ENCODE peak calls at places on chromosomes 7 and 10, in six cellular contexts. X is IMR-90, W is trophoblast cell, G is H9, V is H1, D is mesenchymal stem cell. A is an unnamed sample.

GRCh38 chr10:1149793-1150637 is 93.8 kb downstream of the WDR37 start:
- DNase-seq in X (peak), W (no peak), G (no peak), V (peak), D (no peak), A (no peak)

GRCh38 chr7:112149734-112150133 is 56.5 kb downstream of the DOCK4 start:
- DNase-seq in X (no peak), W (no peak), G (no peak), V (no peak), D (no peak), A (no peak)

GRCh38 chr10:93773120-93773519 is 15.4 kb downstream of the LGI1 start:
- DNase-seq in X (no peak), W (no peak), G (no peak), V (no peak), D (no peak), A (no peak)

GRCh38 chr7:29255199-29255838 is 60.7 kb downstream of the CHN2 start:
- DNase-seq in X (no peak), W (peak), G (no peak), V (no peak), D (peak), A (no peak)

GRCh38 chr10:77877461-77878344 is 48.9 kb downstream of the DLG5 start:
- DNase-seq in X (peak), W (no peak), G (peak), V (peak), D (peak), A (peak)

GRCh38 chr7:54773472-54774399 is 14.7 kb upstream of the SEC61G start:
- DNase-seq in X (peak), W (peak), G (peak), V (peak), D (peak), A (peak)

GRCh38 chr7:158695726-158696452 is 8.7 kb downstream of the NCAPG2 start:
- DNase-seq in X (peak), W (peak), G (peak), V (no peak), D (peak), A (no peak)

GRCh38 chr7:97179454-97180104 is 62.1 kb downstream of the SDHAF3 start:
- DNase-seq in X (peak), W (peak), G (peak), V (no peak), D (peak), A (peak)

GRCh38 chr10:57955076-57955475 is 312.6 kb downstream of the IPMK start:
- DNase-seq in X (peak), W (no peak), G (no peak), V (no peak), D (peak), A (no peak)

DNA sequence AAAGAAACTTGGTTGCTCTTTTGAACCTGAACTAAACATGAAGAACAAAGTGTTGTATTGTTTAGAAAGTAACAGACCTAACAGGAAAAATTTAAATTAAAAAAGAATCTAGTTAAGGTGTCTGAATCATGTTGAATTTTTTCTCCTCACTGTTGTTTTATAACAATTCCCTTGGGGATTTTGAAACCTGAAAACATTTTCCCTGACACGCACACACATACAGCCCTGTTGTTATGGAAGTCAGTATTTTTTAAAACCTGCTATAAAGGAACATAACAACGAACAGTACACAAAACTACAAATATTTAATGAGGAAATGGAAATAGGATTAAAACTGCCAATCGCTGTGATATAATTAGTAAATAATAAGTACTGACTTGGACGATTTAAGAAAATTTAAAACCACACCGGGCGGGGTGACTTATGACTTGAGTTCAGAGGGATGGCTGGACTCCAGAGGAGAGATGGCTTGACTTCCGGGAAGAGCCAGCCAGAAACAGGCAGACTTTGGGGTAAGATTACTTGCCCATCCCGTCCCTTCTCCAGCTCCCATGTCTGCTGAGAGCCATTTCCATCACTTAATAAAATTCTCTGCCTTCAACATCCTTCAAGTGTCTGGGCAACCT is 16.2 kb upstream of the SPOCK2 start:
- DNase-seq in X (no peak), W (no peak), G (no peak), V (no peak), D (no peak), A (no peak)
- H2AFZ ChIP-seq in X (no peak), W (no peak), G (no peak), V (no peak), D (no peak), A (no peak)

GRCh38 chr10:29630205-29631048 is 4.3 kb downstream of the SVIL start:
- DNase-seq in X (no peak), W (peak), G (no peak), V (no peak), D (no peak), A (no peak)
- H4K91ac ChIP-seq in X (no peak), W (no peak), G (no peak), V (peak), D (no peak), A (no peak)

GRCh38 chr7:148588168-148588890 is 2.2 kb upstream of the C7orf33 start:
- DNase-seq in X (no peak), W (no peak), G (no peak), V (no peak), D (no peak), A (no peak)

GRCh38 chr7:148589640-148590039 is 926 bp upstream of the C7orf33 start:
- DNase-seq in X (no peak), W (no peak), G (no peak), V (no peak), D (no peak), A (no peak)

GRCh38 chr7:148587076-148587475 is 3.5 kb upstream of the C7orf33 start:
- DNase-seq in X (no peak), W (no peak), G (no peak), V (no peak), D (no peak), A (no peak)

GRCh38 chr7:148590533-148590932 is at the start of gene C7orf33:
- DNase-seq in X (no peak), W (no peak), G (no peak), V (no peak), D (no peak), A (no peak)

GRCh38 chr7:148588891-148589215 is 1.7 kb upstream of the C7orf33 start:
- DNase-seq in X (no peak), W (no peak), G (no peak), V (no peak), D (no peak), A (no peak)
- H2AFZ ChIP-seq in X (no peak), W (no peak), G (no peak), V (no peak), D (no peak), A (peak)

DNA sequence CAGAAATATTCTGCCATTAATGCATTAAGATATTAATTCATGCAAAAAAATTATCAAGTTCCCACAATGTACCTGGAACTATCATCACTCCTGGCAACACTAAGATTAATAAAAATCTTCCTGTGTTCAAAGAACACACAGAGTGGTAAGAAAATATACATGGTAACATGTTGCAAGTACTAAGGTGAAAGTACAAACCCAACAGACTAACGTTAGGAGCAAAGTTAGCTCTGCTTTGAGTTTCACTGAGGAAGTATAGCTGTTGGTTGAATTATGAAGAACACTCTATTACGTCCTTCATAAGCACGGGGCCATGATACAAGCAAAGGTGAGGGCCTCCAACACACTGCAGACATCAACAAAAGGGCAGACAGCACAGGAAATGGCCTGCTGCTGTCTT is 5.8 kb downstream of the ZNF33B start:
- DNase-seq in X (no peak), W (no peak), G (no peak), V (no peak), D (no peak), A (no peak)
- H4K91ac ChIP-seq in X (no peak), W (no peak), G (no peak), V (no peak), D (no peak), A (no peak)

GRCh38 chr10:65945071-65945470 is 980.8 kb upstream of the LRRTM3 start:
- DNase-seq in X (no peak), W (no peak), G (no peak), V (no peak), D (peak), A (no peak)

GRCh38 chr10:65940105-65940504 is 985.7 kb upstream of the LRRTM3 start:
- DNase-seq in X (no peak), W (no peak), G (no peak), V (no peak), D (no peak), A (no peak)

GRCh38 chr10:65941098-65941655 is 984.7 kb upstream of the LRRTM3 start:
- DNase-seq in X (no peak), W (peak), G (no peak), V (no peak), D (no peak), A (no peak)
- H2AFZ ChIP-seq in X (no peak), W (no peak), G (no peak), V (peak), D (no peak), A (no peak)